ENCODE peak calls at places on chromosomes 4 and X, in nine cellular contexts. A, L, U, S, B, V, Z, C and I are unnamed samples.

GRCh38 chr4:105146286-105147219 is at the start of gene TET2:
- DNase-seq in C (peak; percentile 80), S (peak; percentile 87), Z (peak; percentile 80), V (peak; percentile 79), B (peak; percentile 69), L (peak; percentile 88), U (peak; percentile 34), A (peak; percentile 64), I (peak; percentile 91)

GRCh38 chr4:95732061-95732460 is 107.8 kb upstream of the PDHA2 start:
- DNase-seq in L (no peak), S (no peak), Z (no peak), B (no peak), U (no peak), A (no peak), V (no peak), C (no peak), I (no peak)

GRCh38 chr4:107600456-107600855 is 119.6 kb downstream of the PAPSS1 start:
- DNase-seq in S (no peak), B (no peak), C (peak; percentile 89), A (no peak), U (no peak), L (no peak), V (no peak), Z (no peak), I (no peak)

GRCh38 chr4:73862357-73862756 is 6.8 kb upstream of the CXCL1 start:
- DNase-seq in B (no peak), Z (no peak), C (no peak), U (no peak), A (no peak), V (no peak), S (no peak), L (no peak), I (no peak)

GRCh38 chrX:39519213-39519544 is 578.6 kb downstream of the BCOR start:
- DNase-seq in Z (no peak), U (peak; percentile 28), S (no peak), C (peak; percentile 41), B (no peak), V (no peak), L (no peak), A (peak; percentile 5), I (no peak)

GRCh38 chrX:46140272-46140671 is 404.9 kb downstream of the ZNF674 start:
- DNase-seq in S (no peak), C (peak; percentile 3), V (no peak), A (no peak), U (no peak), L (no peak), B (no peak), Z (no peak), I (no peak)

GRCh38 chr4:84698962-84699671 is 116.2 kb downstream of the CDS1 start:
- DNase-seq in L (no peak), Z (no peak), C (no peak), S (no peak), A (no peak), B (no peak), U (no peak), V (no peak), I (no peak)

GRCh38 chrX:106898462-106898861 is 4.7 kb downstream of the RIPPLY1 start:
- DNase-seq in Z (no peak), V (peak; percentile 62), A (peak; percentile 27), B (peak; percentile 58), C (peak; percentile 42), U (peak; percentile 35), L (no peak), S (no peak), I (no peak)

GRCh38 chr4:11568511-11568910 is 139.8 kb upstream of the HS3ST1 start:
- DNase-seq in S (no peak), C (no peak), B (no peak), Z (no peak), A (no peak), V (no peak), U (no peak), L (no peak), I (no peak)

GRCh38 chrX:38768079-38768478 is 33.2 kb upstream of the MID1IP1 start:
- DNase-seq in S (no peak), V (peak; percentile 2), L (no peak), C (peak; percentile 35), U (peak; percentile 8), Z (no peak), B (peak; percentile 34), A (peak; percentile 18), I (no peak)

GRCh38 chr4:151043803-151044535 is 28.9 kb upstream of the LRBA start:
- DNase-seq in U (no peak), C (no peak), S (no peak), B (no peak), V (no peak), A (no peak), Z (no peak), L (no peak), I (no peak)

GRCh38 chr4:59553063-59553738 is 1646.9 kb upstream of the ADGRL3 start:
- DNase-seq in B (peak; percentile 30), L (no peak), A (no peak), S (no peak), U (peak; percentile 48), C (peak; percentile 11), V (peak; percentile 80), Z (no peak), I (no peak)

GRCh38 chr4:15034071-15034764 is 31.9 kb downstream of the CPEB2 start:
- DNase-seq in V (peak; percentile 40), C (peak; percentile 42), U (no peak), Z (no peak), B (no peak), S (no peak), A (no peak), L (no peak), I (no peak)

GRCh38 chr4:1058997-1059665 is 47.7 kb downstream of the FGFRL1 start:
- DNase-seq in A (no peak), S (no peak), U (no peak), B (no peak), C (no peak), V (no peak), L (no peak), Z (no peak), I (no peak)

GRCh38 chr4:38190717-38191178 is 230.6 kb downstream of the PTTG2 start:
- DNase-seq in Z (no peak), A (peak; percentile 53), L (no peak), U (no peak), B (no peak), V (peak; percentile 83), C (peak; percentile 67), S (no peak), I (peak; percentile 90)

GRCh38 chr4:85376285-85376684 is 98.7 kb upstream of the ARHGAP24 start:
- DNase-seq in B (no peak), V (no peak), S (no peak), C (no peak), Z (no peak), U (no peak), L (no peak), A (no peak), I (no peak)

GRCh38 chrX:107726809-107727534 is 48.6 kb downstream of the TSC22D3 start:
- DNase-seq in Z (no peak), S (no peak), C (no peak), V (no peak), B (no peak), A (no peak), U (peak; percentile 74), L (no peak), I (no peak)

GRCh38 chr4:166003811-166004210 is 130.8 kb downstream of the TLL1 start:
- DNase-seq in V (peak; percentile 6), S (no peak), L (no peak), C (no peak), Z (no peak), B (no peak), U (no peak), A (no peak), I (no peak)

GRCh38 chr4:163332526-163333405 is at the start of gene NPY1R:
- DNase-seq in A (peak; percentile 62), V (peak; percentile 86), B (peak; percentile 59), C (peak; percentile 77), L (no peak), Z (peak; percentile 43), U (peak; percentile 60), S (peak; percentile 65), I (peak; percentile 88)

GRCh38 chr4:124710911-124711310 is 1.6 kb downstream of the ANKRD50 start:
- DNase-seq in V (no peak), A (peak; percentile 32), B (no peak), Z (no peak), C (peak; percentile 28), L (no peak), U (no peak), S (no peak), I (no peak)

GRCh38 chrX:13695601-13696115 is 6.7 kb downstream of the RAB9A start:
- DNase-seq in V (no peak), L (no peak), U (no peak), A (no peak), B (no peak), Z (no peak), C (no peak), S (no peak), I (no peak)

GRCh38 chr4:167105857-167106256 is 128.4 kb downstream of the SPOCK3 start:
- DNase-seq in C (no peak), B (no peak), Z (no peak), L (no peak), A (no peak), U (no peak), S (no peak), V (no peak), I (no peak)

GRCh38 chr4:171956678-171957077 is 143.5 kb downstream of the GALNTL6 start:
- DNase-seq in V (peak; percentile 36), C (no peak), A (no peak), Z (no peak), U (no peak), B (no peak), S (no peak), L (no peak), I (no peak)

GRCh38 chrX:136046295-136046894 is 61.2 kb downstream of the SLC9A6 start:
- DNase-seq in S (no peak), L (no peak), C (no peak), A (no peak), V (no peak), U (no peak), B (peak; percentile 69), Z (no peak), I (no peak)

GRCh38 chr4:73648478-73648877 is 28.2 kb upstream of the RASSF6 start:
- DNase-seq in A (no peak), U (peak; percentile 96), C (no peak), V (no peak), B (no peak), Z (no peak), L (no peak), S (no peak), I (no peak)

GRCh38 chr4:98006060-98006459 is 137.2 kb downstream of the STPG2 start:
- DNase-seq in A (no peak), U (no peak), Z (no peak), B (no peak), L (no peak), V (peak; percentile 53), C (no peak), S (no peak), I (no peak)

GRCh38 chrX:67780694-67781109 is 236.9 kb downstream of the AR start:
- DNase-seq in U (no peak), B (peak; percentile 41), L (no peak), A (peak; percentile 93), Z (no peak), V (peak; percentile 94), C (peak; percentile 98), S (peak; percentile 11), I (peak; percentile 88)